ENCODE peak calls at places on chromosomes 7 and 10, in four cellular contexts. H is aorta, M is prostate gland, P is GM03348. Q is an unnamed sample.

GRCh38 chr7:154633641-154634040 is 369.3 kb downstream of the PAXIP1 start:
- DNase-seq in H (no peak), P (no peak), M (no peak), Q (no peak)

GRCh38 chr7:31408120-31408729 is 67.7 kb upstream of the NEUROD6 start:
- DNase-seq in P (no peak), M (peak), H (no peak), Q (no peak)

GRCh38 chr7:143372070-143372469 is 9.1 kb upstream of the ZYX start:
- DNase-seq in P (no peak), H (peak), M (no peak), Q (no peak)

GRCh38 chr10:95569368-95569767 is 8.2 kb upstream of the SORBS1 start:
- DNase-seq in H (no peak), P (no peak), M (no peak), Q (no peak)

GRCh38 chr10:119301397-119301796 is 94.0 kb downstream of the GRK5 start:
- DNase-seq in H (peak), M (no peak), P (no peak), Q (no peak)

GRCh38 chr7:21898265-21898930 is 47.3 kb downstream of the CDCA7L start:
- DNase-seq in H (no peak), P (no peak), M (no peak), Q (no peak)

GRCh38 chr10:69451209-69451783 is at the start of gene TSPAN15:
- DNase-seq in H (peak), M (peak), P (peak), Q (peak)

GRCh38 chr7:105014725-105015630 is 973 bp downstream of the KMT2E start:
- DNase-seq in P (peak), H (peak), M (peak), Q (peak)

GRCh38 chr10:7121154-7121797 is 289.6 kb downstream of the SFMBT2 start:
- DNase-seq in H (peak), P (peak), M (peak), Q (peak)

GRCh38 chr7:77674878-77675277 is 21.4 kb upstream of the RSBN1L start:
- DNase-seq in H (no peak), P (no peak), M (no peak), Q (no peak)

GRCh38 chr10:65555192-65555591 is 1370.6 kb upstream of the LRRTM3 start:
- DNase-seq in M (no peak), H (no peak), P (no peak), Q (no peak)

GRCh38 chr7:65809982-65810288 is 62.9 kb upstream of the VKORC1L1 start:
- DNase-seq in H (no peak), P (no peak), M (no peak), Q (no peak)

GRCh38 chr7:1755783-1756626 is 85.9 kb downstream of the ELFN1 start:
- DNase-seq in H (no peak), P (no peak), M (no peak), Q (no peak)

GRCh38 chr10:131436467-131436866 is 124.9 kb upstream of the TCERG1L start:
- DNase-seq in H (no peak), M (no peak), P (no peak), Q (no peak)

GRCh38 chr10:132685121-132685891 is 100.6 kb downstream of the NKX6-2 start:
- DNase-seq in H (peak), M (peak), P (no peak), Q (peak)

GRCh38 chr10:124703778-124704427 is 40.3 kb downstream of the FAM53B start:
- DNase-seq in P (peak), H (peak), M (no peak), Q (no peak)

GRCh38 chr10:35127289-35127891 is 744 bp downstream of the CREM start:
- DNase-seq in P (peak), H (peak), M (peak), Q (peak)

GRCh38 chr7:95436407-95436806 is 1.6 kb upstream of the PON2 start:
- DNase-seq in H (no peak), M (no peak), P (no peak), Q (no peak)

GRCh38 chr10:6074489-6075301 is 12.5 kb upstream of the IL2RA start:
- DNase-seq in H (no peak), M (no peak), P (peak), Q (no peak)

GRCh38 chr7:128427289-128427891 is 17.6 kb upstream of the IMPDH1 start:
- DNase-seq in M (peak), P (peak), H (no peak), Q (peak)

GRCh38 chr7:55438765-55439525 is 73.8 kb downstream of the LANCL2 start:
- DNase-seq in H (no peak), P (no peak), M (peak), Q (no peak)

GRCh38 chr10:86411281-86411841 is 44.8 kb upstream of the GRID1 start:
- DNase-seq in H (no peak), P (peak), M (no peak), Q (no peak)

GRCh38 chr10:35328404-35329037 is 7.8 kb upstream of the CCNY start:
- DNase-seq in H (no peak), P (peak), M (no peak), Q (no peak)